ENCODE peak calls at places on chromosomes 7 and 10, in eight cellular contexts. T is iris pigment epithelial cell; H is activated CD4-positive, alpha-beta T cell treated with anti-CD3 and anti-CD28 coated beads for 1 hour; W is psoas muscle; G is amniotic stem cell; B is mucosa of gallbladder; J is NCI-H1436; Z is thoracic aorta. V is an unnamed sample.

GRCh38 chr10:129898701-129899563 is 65.1 kb downstream of the EBF3 start:
- DNase-seq in G (no peak), W (peak), B (no peak), H (no peak), Z (no peak), J (no peak), T (no peak), V (no peak)

GRCh38 chr7:1706721-1707613 is 36.9 kb downstream of the ELFN1 start:
- DNase-seq in B (no peak), T (no peak), W (no peak), J (peak), Z (no peak), H (peak), G (no peak), V (no peak)

GRCh38 chr10:86264481-86265231 is 101.9 kb downstream of the GRID1 start:
- DNase-seq in Z (no peak), W (no peak), G (no peak), T (no peak), B (no peak), H (no peak), J (peak), V (no peak)

GRCh38 chr7:31251441-31251840 is 89.1 kb downstream of the NEUROD6 start:
- DNase-seq in G (no peak), T (no peak), Z (no peak), B (no peak), W (no peak), J (no peak), H (no peak), V (no peak)

GRCh38 chr10:122280977-122281376 is 9.9 kb downstream of the BTBD16 start:
- DNase-seq in G (no peak), W (no peak), J (no peak), B (no peak), H (no peak), Z (no peak), T (no peak), V (no peak)

GRCh38 chr10:75770634-75771081 is 339.2 kb downstream of the LRMDA start:
- DNase-seq in G (no peak), Z (no peak), B (no peak), J (no peak), T (no peak), W (peak), H (no peak), V (no peak)

GRCh38 chr10:71952745-71953144 is 11.4 kb upstream of the CHST3 start:
- DNase-seq in T (no peak), H (no peak), B (no peak), J (no peak), G (no peak), W (no peak), Z (no peak), V (no peak)

GRCh38 chr7:131342864-131343263 is 15.2 kb downstream of the MKLN1 start:
- DNase-seq in W (no peak), Z (no peak), H (no peak), G (no peak), T (no peak), J (no peak), B (no peak), V (no peak)

GRCh38 chr7:157076466-157076865 is 62.3 kb upstream of the UBE3C start:
- DNase-seq in Z (no peak), H (no peak), W (no peak), G (no peak), J (no peak), B (no peak), T (no peak), V (no peak)

GRCh38 chr7:117322741-117323584 is at the start of gene WNT2:
- DNase-seq in H (no peak), J (no peak), G (peak), W (no peak), T (peak), Z (no peak), B (no peak), V (no peak)

GRCh38 chr7:87886875-87887274 is 10.6 kb downstream of the DBF4 start:
- DNase-seq in B (no peak), H (no peak), G (peak), W (no peak), J (no peak), T (peak), Z (no peak), V (no peak)

GRCh38 chr7:651032-651728 is 75.3 kb upstream of the DNAAF5 start:
- DNase-seq in W (no peak), B (no peak), Z (no peak), J (no peak), T (no peak), H (no peak), G (no peak), V (no peak)

GRCh38 chr10:70967591-70968588 is 79.5 kb upstream of the PCBD1 start:
- DNase-seq in B (no peak), G (no peak), Z (no peak), T (peak), H (no peak), J (no peak), W (no peak), V (no peak)

GRCh38 chr10:59724098-59724938 is 14.7 kb upstream of the SLC16A9 start:
- DNase-seq in H (no peak), Z (no peak), W (peak), J (no peak), B (no peak), T (no peak), G (no peak), V (no peak)

GRCh38 chr10:104334965-104335650 is 3.2 kb downstream of the ITPRIP start:
- DNase-seq in H (no peak), Z (no peak), B (no peak), T (no peak), G (no peak), J (peak), W (no peak), V (no peak)

GRCh38 chr7:17844514-17845196 is 95.6 kb downstream of the SNX13 start:
- DNase-seq in G (no peak), J (no peak), T (peak), W (no peak), Z (no peak), H (no peak), B (no peak), V (no peak)

GRCh38 chr7:80773787-80774508 is 135.5 kb downstream of the CD36 start:
- DNase-seq in J (no peak), T (no peak), G (no peak), H (no peak), B (no peak), Z (no peak), W (no peak), V (no peak)

GRCh38 chr10:65234261-65234660 is 1691.6 kb upstream of the LRRTM3 start:
- DNase-seq in T (no peak), H (no peak), B (no peak), W (no peak), J (no peak), G (no peak), Z (no peak), V (no peak)

GRCh38 chr10:30528427-30528782 is 94.4 kb downstream of the MAP3K8 start:
- DNase-seq in J (no peak), H (no peak), W (no peak), T (no peak), B (no peak), G (no peak), Z (no peak), V (no peak)

GRCh38 chr7:44759246-44759645 is 10.6 kb downstream of the ZMIZ2 start:
- DNase-seq in H (no peak), J (no peak), B (no peak), W (no peak), T (no peak), Z (no peak), G (no peak), V (no peak)

GRCh38 chr7:34341331-34341730 is 316.7 kb upstream of the NPSR1 start:
- DNase-seq in J (no peak), G (no peak), B (no peak), T (no peak), W (no peak), H (no peak), Z (no peak), V (no peak)

GRCh38 chr7:38681882-38682281 is 50.7 kb upstream of the AMPH start:
- DNase-seq in J (no peak), H (no peak), T (no peak), G (no peak), Z (no peak), B (no peak), W (no peak), V (no peak)

GRCh38 chr7:80078159-80078731 is 56.4 kb upstream of the GNAI1 start:
- DNase-seq in W (no peak), H (no peak), Z (no peak), B (no peak), J (no peak), G (no peak), T (peak), V (no peak)

GRCh38 chr7:32616625-32617024 is 121.3 kb downstream of the AVL9 start:
- DNase-seq in W (peak), Z (no peak), J (no peak), T (peak), B (no peak), G (peak), H (no peak), V (no peak)

GRCh38 chr10:22649390-22649841 is 65.0 kb downstream of the PIP4K2A start:
- DNase-seq in G (no peak), H (no peak), Z (no peak), B (no peak), W (no peak), T (no peak), J (no peak), V (no peak)

GRCh38 chr7:151551820-151552219 is 32.1 kb upstream of the RHEB start:
- DNase-seq in H (no peak), G (no peak), B (no peak), T (no peak), J (no peak), W (no peak), Z (no peak), V (no peak)

GRCh38 chr10:27503498-27504006 is 552 bp upstream of the RAB18 start:
- DNase-seq in J (no peak), G (no peak), Z (no peak), H (no peak), W (no peak), T (no peak), B (no peak), V (no peak)